ENCODE peak calls at places on chromosomes 5 and 9, in five cellular contexts. Z is sigmoid colon, X is body of pancreas, G is ovary, U is tibial nerve. L is an unnamed sample. For H3K4me1 and H3K27me3, the result is how much of the 10 kb centered on the place peaks cover.

GRCh38 chr5:137142371-137143243 is 356.5 kb downstream of the SPOCK1 start:
- DNase-seq in G (no peak), U (peak), Z (no peak), X (no peak), L (peak)

GRCh38 chr5:4640793-4641192 is 499.3 kb upstream of the ADAMTS16 start:
- DNase-seq in X (no peak), U (no peak), Z (no peak), G (no peak), L (no peak)

GRCh38 chr5:56908942-56909293 is 478 bp upstream of the SETD9 start:
- DNase-seq in G (no peak), X (no peak), Z (no peak), U (peak), L (peak)

GRCh38 chr5:107088907-107089306 is 581.8 kb downstream of the EFNA5 start:
- DNase-seq in U (no peak), G (no peak), X (no peak), Z (no peak), L (no peak)

GRCh38 chr5:27434335-27434734 is 395.9 kb upstream of the CDH9 start:
- DNase-seq in Z (no peak), G (no peak), U (no peak), X (no peak), L (no peak)

GRCh38 chr9:16912197-16912596 is 41.7 kb upstream of the BNC2 start:
- DNase-seq in Z (no peak), X (no peak), U (no peak), G (no peak), L (no peak)

GRCh38 chr5:83055166-83055565 is 22.0 kb downstream of the TMEM167A start:
- DNase-seq in X (no peak), G (no peak), U (no peak), Z (no peak), L (no peak)

GRCh38 chr5:150556859-150557506 is 49.1 kb downstream of the NDST1 start:
- DNase-seq in U (no peak), G (no peak), X (no peak), Z (peak), L (no peak)

GRCh38 chr5:155211764-155212163 is 198.2 kb downstream of the KIF4B start:
- DNase-seq in G (no peak), U (no peak), X (no peak), Z (no peak), L (no peak)

GRCh38 chr5:14200312-14200990 is 57.3 kb downstream of the TRIO start:
- DNase-seq in G (no peak), Z (no peak), X (no peak), U (no peak), L (no peak)

GRCh38 chr5:95615164-95615467 is 4.8 kb upstream of the GPR150 start:
- DNase-seq in G (no peak), U (no peak), Z (no peak), X (no peak), L (no peak)

GRCh38 chr5:6801236-6801635 is 88.0 kb downstream of the TENT4A start:
- DNase-seq in G (no peak), Z (no peak), U (no peak), X (no peak), L (no peak)

GRCh38 chr9:134332266-134332665 is 6.0 kb downstream of the RXRA start:
- DNase-seq in Z (no peak), X (no peak), U (no peak), G (peak), L (peak)

GRCh38 chr9:134333874-134334581 is 7.8 kb downstream of the RXRA start:
- DNase-seq in G (peak), Z (no peak), X (no peak), U (no peak), L (no peak)

GRCh38 chr9:134332841-134333233 is 6.6 kb downstream of the RXRA start:
- DNase-seq in U (no peak), G (peak), X (no peak), Z (no peak), L (peak)

GRCh38 chr9:134335095-134335489 is 8.8 kb downstream of the RXRA start:
- DNase-seq in Z (no peak), U (no peak), G (no peak), X (no peak), L (no peak)

GRCh38 chr9:134333234-134333873 is 7.1 kb downstream of the RXRA start:
- DNase-seq in G (peak), X (no peak), Z (no peak), U (no peak), L (peak)
- H3K4me1 ChIP-seq in G (half or more), X (half or more), Z (under half), U (half or more), L (half or more)

DNA sequence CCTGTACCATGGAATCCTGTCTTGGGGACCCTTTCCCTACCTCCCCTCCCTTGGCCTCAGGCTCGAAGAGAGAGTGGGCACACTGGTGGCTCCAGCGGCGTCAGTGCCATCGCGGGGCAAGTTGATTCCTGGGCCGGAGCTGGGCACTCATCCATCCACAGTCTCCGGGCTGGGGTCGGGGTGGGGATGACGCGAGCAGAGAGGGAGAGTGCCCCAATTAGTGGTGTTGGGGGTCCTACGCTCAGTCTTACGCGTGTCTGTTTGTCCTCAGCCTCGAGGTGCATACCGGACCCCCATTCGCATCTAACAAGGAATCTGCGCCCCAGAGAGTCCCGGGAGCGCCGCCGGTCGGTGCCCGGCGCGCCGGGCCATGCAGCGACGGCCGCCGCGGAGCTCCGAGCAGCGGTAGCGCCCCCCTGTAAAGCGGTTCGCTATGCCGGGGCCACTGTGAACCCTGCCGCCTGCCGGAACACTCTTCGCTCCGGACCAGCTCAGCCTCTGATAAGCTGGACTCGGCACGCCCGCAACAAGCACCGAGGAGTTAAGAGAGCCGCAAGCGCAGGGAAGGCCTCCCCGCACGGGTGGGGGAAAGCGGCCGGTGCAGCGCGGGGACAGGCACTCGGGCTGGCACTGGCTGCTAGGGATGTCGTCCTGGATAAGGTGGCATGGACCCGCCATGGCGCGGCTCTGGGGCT is 724 bp downstream of the NTRK2 start:
- DNase-seq in G (peak), U (no peak), Z (no peak), X (peak), L (no peak)
- H3K27me3 ChIP-seq in G (under half), U (under half), Z (half or more), X (under half), L (under half)

DNA sequence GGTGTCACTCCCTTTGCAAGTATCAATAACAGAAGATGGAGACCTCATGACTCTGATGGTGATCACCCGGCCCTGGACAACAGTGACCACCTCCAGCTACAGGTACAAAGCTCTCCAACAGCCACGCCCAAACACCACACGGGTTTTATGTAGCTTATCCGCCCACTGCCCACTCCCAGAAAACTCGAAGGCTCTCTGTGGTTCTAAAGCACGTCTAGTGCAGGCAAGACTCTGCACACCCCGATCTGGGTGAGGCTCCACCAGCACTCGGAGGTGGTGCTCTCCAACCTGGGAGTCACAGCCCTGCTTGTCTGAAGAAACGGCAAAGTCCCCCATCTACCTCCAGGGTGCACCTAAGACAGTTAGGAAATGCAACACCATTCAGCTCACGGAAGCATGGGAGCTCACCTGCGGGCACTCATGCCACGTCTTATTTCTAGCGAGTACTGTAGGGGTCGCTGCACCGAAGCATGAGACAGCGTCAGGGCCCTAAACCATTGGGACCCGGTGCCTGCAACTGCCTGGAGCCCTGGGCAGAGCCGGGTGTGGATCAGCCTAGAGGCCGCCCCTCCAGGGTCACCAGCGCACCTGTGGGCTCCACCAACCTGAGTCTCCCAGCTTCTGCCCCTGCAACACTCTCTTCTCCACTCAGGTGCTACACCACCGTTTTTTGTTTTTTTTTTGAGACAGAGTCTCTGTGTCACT is 58.1 kb upstream of the ZNF354A start:
- DNase-seq in U (no peak), Z (peak), G (no peak), X (no peak), L (no peak)
- TF ChIP-seq POLR2A in U (no peak), Z (no peak), G (no peak), X (no peak), L (no peak)

GRCh38 chr5:142722146-142722545 is 36.3 kb upstream of the FGF1 start:
- DNase-seq in Z (no peak), G (no peak), X (no peak), U (no peak), L (no peak)
- H3K4me1 ChIP-seq in Z (under half), G (under half), X (under half), U (under half), L (under half)

DNA sequence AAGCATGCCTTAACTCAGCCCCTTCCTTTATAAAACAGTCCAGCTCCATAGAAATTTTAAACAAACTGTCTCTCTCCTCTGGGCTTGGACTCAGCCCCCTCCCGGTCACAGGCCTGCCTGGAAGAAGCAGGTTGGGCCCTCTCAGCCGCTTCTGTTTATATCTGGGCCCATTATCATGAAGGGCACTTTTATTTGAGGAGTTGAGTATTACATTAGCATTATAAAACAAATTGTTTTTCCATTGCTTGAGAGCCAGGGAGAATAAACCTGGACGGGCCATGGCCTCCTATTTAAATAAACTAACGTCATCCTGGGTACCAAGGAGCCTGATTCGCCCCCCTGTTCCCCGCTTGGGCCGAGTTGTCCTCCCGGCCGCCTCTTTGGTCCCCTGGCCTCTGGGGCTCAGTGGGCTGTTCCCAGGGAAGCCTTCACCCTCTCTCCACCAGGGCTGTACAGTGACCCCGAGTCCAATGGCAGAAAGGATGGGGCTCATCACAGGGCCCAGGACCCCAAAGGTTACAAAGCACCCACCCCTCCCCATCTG is 13.2 kb downstream of the IRX2 start:
- DNase-seq in U (no peak), X (no peak), Z (no peak), G (no peak), L (peak)
- H3K27me3 ChIP-seq in U (half or more), X (under half), Z (half or more), G (under half), L (under half)